ENCODE peak calls at places on chromosomes 16 and 17, in eight cellular contexts. One of them, this sample, is unnamed.

GRCh38 chr17:79838541-79839274 is 532 bp downstream of the CBX4 start:
- DNase-seq in brain microvascular endothelial cell: peak
- DNase-seq in sigmoid colon: no peak
- DNase-seq in fibroblast of pulmonary artery: peak
- DNase-seq in ascending aorta: no peak
- DNase-seq in cardiac fibroblast: peak
- DNase-seq in K562: peak
- DNase-seq in GM06990: peak
- DNase-seq in this sample: no peak

GRCh38 chr16:27920391-27920891 is 143.1 kb downstream of the GSG1L start:
- DNase-seq in fibroblast of pulmonary artery: no peak
- DNase-seq in cardiac fibroblast: no peak
- DNase-seq in K562: no peak
- DNase-seq in sigmoid colon: no peak
- DNase-seq in ascending aorta: no peak
- DNase-seq in brain microvascular endothelial cell: no peak
- DNase-seq in GM06990: no peak
- DNase-seq in this sample: no peak

GRCh38 chr16:13957197-13958078 is 37.5 kb downstream of the ERCC4 start:
- DNase-seq in ascending aorta: no peak
- DNase-seq in sigmoid colon: peak
- DNase-seq in brain microvascular endothelial cell: peak
- DNase-seq in GM06990: peak
- DNase-seq in cardiac fibroblast: peak
- DNase-seq in fibroblast of pulmonary artery: peak
- DNase-seq in K562: peak
- DNase-seq in this sample: peak

GRCh38 chr16:46972429-46972970 is 974 bp downstream of the DNAJA2 start:
- DNase-seq in sigmoid colon: no peak
- DNase-seq in K562: no peak
- DNase-seq in brain microvascular endothelial cell: peak
- DNase-seq in GM06990: no peak
- DNase-seq in fibroblast of pulmonary artery: no peak
- DNase-seq in ascending aorta: no peak
- DNase-seq in cardiac fibroblast: peak
- DNase-seq in this sample: no peak

GRCh38 chr16:62041401-62041800 is 5.2 kb upstream of the CDH8 start:
- DNase-seq in K562: no peak
- DNase-seq in fibroblast of pulmonary artery: peak
- DNase-seq in sigmoid colon: no peak
- DNase-seq in ascending aorta: no peak
- DNase-seq in GM06990: no peak
- DNase-seq in cardiac fibroblast: peak
- DNase-seq in brain microvascular endothelial cell: peak
- DNase-seq in this sample: no peak

GRCh38 chr17:42135664-42136653 is 13.4 kb downstream of the HSPB9 start:
- DNase-seq in cardiac fibroblast: peak
- DNase-seq in GM06990: no peak
- DNase-seq in sigmoid colon: peak
- DNase-seq in K562: no peak
- DNase-seq in brain microvascular endothelial cell: peak
- DNase-seq in ascending aorta: no peak
- DNase-seq in fibroblast of pulmonary artery: peak
- DNase-seq in this sample: peak

GRCh38 chr17:6510321-6511023 is 45.9 kb downstream of the PITPNM3 start:
- DNase-seq in K562: no peak
- DNase-seq in brain microvascular endothelial cell: peak
- DNase-seq in ascending aorta: no peak
- DNase-seq in fibroblast of pulmonary artery: no peak
- DNase-seq in sigmoid colon: peak
- DNase-seq in cardiac fibroblast: no peak
- DNase-seq in GM06990: no peak
- DNase-seq in this sample: no peak

GRCh38 chr16:50614956-50615727 is 66.0 kb downstream of the SNX20 start:
- DNase-seq in cardiac fibroblast: no peak
- DNase-seq in GM06990: no peak
- DNase-seq in brain microvascular endothelial cell: no peak
- DNase-seq in ascending aorta: no peak
- DNase-seq in fibroblast of pulmonary artery: no peak
- DNase-seq in sigmoid colon: no peak
- DNase-seq in K562: no peak
- DNase-seq in this sample: no peak

GRCh38 chr16:80369559-80369958 is 171.2 kb upstream of the DYNLRB2 start:
- DNase-seq in GM06990: no peak
- DNase-seq in K562: no peak
- DNase-seq in cardiac fibroblast: peak
- DNase-seq in fibroblast of pulmonary artery: peak
- DNase-seq in sigmoid colon: peak
- DNase-seq in brain microvascular endothelial cell: peak
- DNase-seq in ascending aorta: no peak
- DNase-seq in this sample: peak

GRCh38 chr17:58339775-58340622 is 11.4 kb upstream of the TSPOAP1 start:
- DNase-seq in fibroblast of pulmonary artery: no peak
- DNase-seq in brain microvascular endothelial cell: no peak
- DNase-seq in sigmoid colon: no peak
- DNase-seq in cardiac fibroblast: no peak
- DNase-seq in GM06990: peak
- DNase-seq in ascending aorta: no peak
- DNase-seq in K562: no peak
- DNase-seq in this sample: no peak

GRCh38 chr16:80994451-80994850 is 12.2 kb downstream of the CMC2 start:
- DNase-seq in ascending aorta: no peak
- DNase-seq in sigmoid colon: no peak
- DNase-seq in K562: no peak
- DNase-seq in fibroblast of pulmonary artery: peak
- DNase-seq in brain microvascular endothelial cell: no peak
- DNase-seq in cardiac fibroblast: peak
- DNase-seq in GM06990: no peak
- DNase-seq in this sample: no peak

DNA sequence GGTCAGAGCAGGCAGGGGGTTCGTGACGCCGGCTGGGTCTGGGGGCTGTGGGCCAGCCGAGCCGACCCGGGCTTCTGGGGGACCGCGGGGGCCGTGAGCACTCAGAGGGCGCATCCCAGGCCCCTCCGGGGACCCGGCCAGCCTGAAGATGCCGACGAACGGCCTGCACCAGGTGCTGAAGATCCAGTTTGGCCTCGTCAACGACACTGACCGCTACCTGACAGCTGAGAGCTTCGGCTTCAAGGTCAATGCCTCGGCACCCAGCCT is 140 bp downstream of the FSCN2 start:
- DNase-seq in sigmoid colon: no peak
- DNase-seq in K562: no peak
- DNase-seq in ascending aorta: no peak
- DNase-seq in GM06990: no peak
- DNase-seq in brain microvascular endothelial cell: no peak
- DNase-seq in cardiac fibroblast: no peak
- DNase-seq in fibroblast of pulmonary artery: no peak
- DNase-seq in this sample: no peak
- H3K4me3 ChIP-seq in sigmoid colon: no peak
- H3K4me3 ChIP-seq in K562: no peak
- H3K4me3 ChIP-seq in ascending aorta: no peak
- H3K4me3 ChIP-seq in GM06990: no peak
- H3K4me3 ChIP-seq in brain microvascular endothelial cell: no peak
- H3K4me3 ChIP-seq in cardiac fibroblast: no peak
- H3K4me3 ChIP-seq in fibroblast of pulmonary artery: no peak
- H3K4me3 ChIP-seq in this sample: no peak

GRCh38 chr16:54244061-54244886 is 42.3 kb downstream of the IRX3 start:
- DNase-seq in ascending aorta: no peak
- DNase-seq in K562: peak
- DNase-seq in fibroblast of pulmonary artery: no peak
- DNase-seq in cardiac fibroblast: no peak
- DNase-seq in GM06990: no peak
- DNase-seq in brain microvascular endothelial cell: no peak
- DNase-seq in sigmoid colon: no peak
- DNase-seq in this sample: no peak
- TF ChIP-seq CTCF in ascending aorta: no peak
- TF ChIP-seq CTCF in K562: no peak
- TF ChIP-seq CTCF in fibroblast of pulmonary artery: no peak
- TF ChIP-seq CTCF in cardiac fibroblast: no peak
- TF ChIP-seq CTCF in GM06990: no peak
- TF ChIP-seq CTCF in brain microvascular endothelial cell: no peak
- TF ChIP-seq CTCF in sigmoid colon: no peak
- TF ChIP-seq CTCF in this sample: no peak

GRCh38 chr17:67493811-67494210 is 116.7 kb downstream of the PITPNC1 start:
- DNase-seq in cardiac fibroblast: peak
- DNase-seq in GM06990: no peak
- DNase-seq in K562: no peak
- DNase-seq in brain microvascular endothelial cell: no peak
- DNase-seq in fibroblast of pulmonary artery: no peak
- DNase-seq in sigmoid colon: no peak
- DNase-seq in ascending aorta: no peak
- DNase-seq in this sample: no peak

GRCh38 chr17:67491678-67492019 is 114.6 kb downstream of the PITPNC1 start:
- DNase-seq in fibroblast of pulmonary artery: no peak
- DNase-seq in sigmoid colon: no peak
- DNase-seq in ascending aorta: no peak
- DNase-seq in cardiac fibroblast: no peak
- DNase-seq in K562: no peak
- DNase-seq in GM06990: no peak
- DNase-seq in brain microvascular endothelial cell: no peak
- DNase-seq in this sample: no peak

GRCh38 chr17:67492251-67492740 is 115.2 kb downstream of the PITPNC1 start:
- DNase-seq in brain microvascular endothelial cell: no peak
- DNase-seq in K562: no peak
- DNase-seq in cardiac fibroblast: no peak
- DNase-seq in sigmoid colon: no peak
- DNase-seq in ascending aorta: no peak
- DNase-seq in fibroblast of pulmonary artery: no peak
- DNase-seq in GM06990: no peak
- DNase-seq in this sample: no peak

GRCh38 chr17:67491009-67491677 is 114.1 kb downstream of the PITPNC1 start:
- DNase-seq in ascending aorta: peak
- DNase-seq in GM06990: no peak
- DNase-seq in K562: no peak
- DNase-seq in brain microvascular endothelial cell: peak
- DNase-seq in fibroblast of pulmonary artery: peak
- DNase-seq in cardiac fibroblast: peak
- DNase-seq in sigmoid colon: peak
- DNase-seq in this sample: peak

DNA sequence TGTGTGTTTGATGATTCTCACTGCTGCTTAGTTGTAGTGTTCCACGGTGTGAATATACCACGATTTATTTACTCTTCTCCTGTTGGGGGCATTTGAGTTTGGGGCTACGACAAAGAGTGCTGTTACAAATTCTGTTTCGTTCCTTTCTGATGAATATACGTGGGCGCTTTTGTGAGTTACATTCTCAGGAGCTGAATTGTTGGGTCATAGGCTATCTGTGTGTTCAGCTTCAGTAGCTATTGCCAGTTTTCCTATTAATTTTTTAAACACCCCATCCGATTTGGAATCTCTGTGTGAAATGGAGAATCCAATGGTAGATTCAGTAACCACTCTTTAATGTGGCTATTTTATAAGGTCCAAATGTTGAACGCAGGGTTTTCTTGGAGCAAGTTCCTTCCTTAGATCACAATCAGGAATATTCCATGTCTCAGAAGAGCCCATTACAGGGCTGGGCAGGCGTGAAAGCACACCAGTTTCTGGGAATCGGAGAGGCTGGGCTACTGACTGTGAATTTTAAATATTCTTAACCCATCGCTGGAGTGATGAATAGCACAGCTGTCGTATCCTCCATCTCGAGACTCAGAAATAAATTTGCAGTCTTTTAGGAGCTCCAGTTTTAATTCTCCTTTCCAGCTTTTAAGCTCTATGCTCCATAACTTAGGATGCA is 115.9 kb downstream of the PITPNC1 start:
- DNase-seq in ascending aorta: no peak
- DNase-seq in GM06990: no peak
- DNase-seq in sigmoid colon: no peak
- DNase-seq in brain microvascular endothelial cell: no peak
- DNase-seq in cardiac fibroblast: no peak
- DNase-seq in fibroblast of pulmonary artery: no peak
- DNase-seq in K562: no peak
- DNase-seq in this sample: no peak
- H3K4me3 ChIP-seq in ascending aorta: no peak
- H3K4me3 ChIP-seq in GM06990: no peak
- H3K4me3 ChIP-seq in sigmoid colon: no peak
- H3K4me3 ChIP-seq in brain microvascular endothelial cell: no peak
- H3K4me3 ChIP-seq in cardiac fibroblast: no peak
- H3K4me3 ChIP-seq in fibroblast of pulmonary artery: no peak
- H3K4me3 ChIP-seq in K562: no peak
- H3K4me3 ChIP-seq in this sample: no peak

GRCh38 chr17:77242118-77242800 is 101.5 kb downstream of the SEC14L1 start:
- DNase-seq in ascending aorta: no peak
- DNase-seq in fibroblast of pulmonary artery: no peak
- DNase-seq in GM06990: no peak
- DNase-seq in brain microvascular endothelial cell: no peak
- DNase-seq in K562: no peak
- DNase-seq in cardiac fibroblast: no peak
- DNase-seq in sigmoid colon: no peak
- DNase-seq in this sample: no peak
- TF ChIP-seq CTCF in ascending aorta: no peak
- TF ChIP-seq CTCF in fibroblast of pulmonary artery: no peak
- TF ChIP-seq CTCF in GM06990: peak
- TF ChIP-seq CTCF in brain microvascular endothelial cell: no peak
- TF ChIP-seq CTCF in K562: no peak
- TF ChIP-seq CTCF in cardiac fibroblast: no peak
- TF ChIP-seq CTCF in sigmoid colon: no peak
- TF ChIP-seq CTCF in this sample: no peak

GRCh38 chr17:30961213-30962188 is 9.3 kb upstream of the RNF135 start:
- DNase-seq in sigmoid colon: no peak
- DNase-seq in GM06990: peak
- DNase-seq in brain microvascular endothelial cell: peak
- DNase-seq in cardiac fibroblast: peak
- DNase-seq in K562: no peak
- DNase-seq in ascending aorta: no peak
- DNase-seq in fibroblast of pulmonary artery: peak
- DNase-seq in this sample: no peak

GRCh38 chr17:30956764-30957374 is 14.0 kb upstream of the RNF135 start:
- DNase-seq in ascending aorta: no peak
- DNase-seq in cardiac fibroblast: peak
- DNase-seq in GM06990: no peak
- DNase-seq in brain microvascular endothelial cell: no peak
- DNase-seq in K562: no peak
- DNase-seq in fibroblast of pulmonary artery: peak
- DNase-seq in sigmoid colon: no peak
- DNase-seq in this sample: no peak

GRCh38 chr17:30954046-30954805 is 16.6 kb upstream of the RNF135 start:
- DNase-seq in GM06990: no peak
- DNase-seq in ascending aorta: no peak
- DNase-seq in sigmoid colon: peak
- DNase-seq in cardiac fibroblast: peak
- DNase-seq in K562: no peak
- DNase-seq in brain microvascular endothelial cell: peak
- DNase-seq in fibroblast of pulmonary artery: no peak
- DNase-seq in this sample: no peak

GRCh38 chr17:30957741-30958140 is 13.1 kb upstream of the RNF135 start:
- DNase-seq in fibroblast of pulmonary artery: no peak
- DNase-seq in K562: no peak
- DNase-seq in GM06990: no peak
- DNase-seq in ascending aorta: no peak
- DNase-seq in brain microvascular endothelial cell: no peak
- DNase-seq in sigmoid colon: no peak
- DNase-seq in cardiac fibroblast: no peak
- DNase-seq in this sample: no peak

DNA sequence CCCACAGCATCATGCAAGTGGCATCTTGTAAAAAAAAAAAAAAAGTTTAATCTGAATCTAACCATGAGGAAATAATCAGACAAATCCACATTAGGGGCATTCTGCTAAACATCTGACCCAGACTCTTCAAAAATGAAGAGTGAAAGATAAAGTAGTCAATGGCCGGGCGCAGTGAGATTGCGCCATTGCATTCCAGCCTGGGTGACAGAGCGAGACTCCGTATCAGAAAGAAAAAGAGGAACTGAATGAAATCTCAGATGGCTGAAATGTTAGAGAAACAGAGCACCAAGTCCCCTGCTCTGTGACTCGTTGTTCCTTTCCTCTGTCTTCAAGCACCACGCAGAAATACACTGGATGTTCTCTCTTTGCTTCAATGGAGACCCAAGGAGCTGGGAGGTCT is 12.7 kb upstream of the RNF135 start:
- DNase-seq in GM06990: no peak
- DNase-seq in fibroblast of pulmonary artery: peak
- DNase-seq in sigmoid colon: no peak
- DNase-seq in cardiac fibroblast: peak
- DNase-seq in K562: no peak
- DNase-seq in brain microvascular endothelial cell: no peak
- DNase-seq in ascending aorta: no peak
- DNase-seq in this sample: no peak
- H3K4me3 ChIP-seq in GM06990: no peak
- H3K4me3 ChIP-seq in fibroblast of pulmonary artery: no peak
- H3K4me3 ChIP-seq in sigmoid colon: no peak
- H3K4me3 ChIP-seq in cardiac fibroblast: no peak
- H3K4me3 ChIP-seq in K562: no peak
- H3K4me3 ChIP-seq in brain microvascular endothelial cell: no peak
- H3K4me3 ChIP-seq in ascending aorta: no peak
- H3K4me3 ChIP-seq in this sample: no peak